ENCODE peak calls at places on chromosomes 12 and 14, in nine cellular contexts. One of them, this sample, is unnamed.

GRCh38 chr12:110705309-110705708 is 16.4 kb upstream of the HVCN1 start:
- DNase-seq in pons: no peak
- DNase-seq in MCF 10A: no peak
- DNase-seq in AG09319: no peak
- DNase-seq in non-pigmented ciliary epithelial cell: no peak
- DNase-seq in CMK: no peak
- DNase-seq in fibroblast of mammary gland: no peak
- DNase-seq in astrocyte of the hippocampus: no peak
- DNase-seq in glutamatergic neuron: no peak
- DNase-seq in this sample: no peak

GRCh38 chr14:54450535-54450934 is 9.4 kb upstream of the CNIH1 start:
- DNase-seq in pons: no peak
- DNase-seq in MCF 10A: peak; percentile 12
- DNase-seq in AG09319: peak; percentile 44
- DNase-seq in non-pigmented ciliary epithelial cell: no peak
- DNase-seq in CMK: no peak
- DNase-seq in fibroblast of mammary gland: peak; percentile 93
- DNase-seq in astrocyte of the hippocampus: no peak
- DNase-seq in glutamatergic neuron: no peak
- DNase-seq in this sample: no peak

GRCh38 chr12:108977360-108977759 is 43.5 kb downstream of the SVOP start:
- DNase-seq in pons: no peak
- DNase-seq in MCF 10A: no peak
- DNase-seq in AG09319: no peak
- DNase-seq in non-pigmented ciliary epithelial cell: no peak
- DNase-seq in CMK: no peak
- DNase-seq in fibroblast of mammary gland: no peak
- DNase-seq in astrocyte of the hippocampus: no peak
- DNase-seq in glutamatergic neuron: no peak
- DNase-seq in this sample: no peak

GRCh38 chr12:9742665-9743064 is 9.8 kb upstream of the CLECL1 start:
- DNase-seq in pons: no peak
- DNase-seq in MCF 10A: no peak
- DNase-seq in AG09319: no peak
- DNase-seq in non-pigmented ciliary epithelial cell: no peak
- DNase-seq in CMK: no peak
- DNase-seq in fibroblast of mammary gland: no peak
- DNase-seq in astrocyte of the hippocampus: no peak
- DNase-seq in glutamatergic neuron: no peak
- DNase-seq in this sample: no peak

GRCh38 chr12:120010661-120011230 is 21.7 kb downstream of the BICDL1 start:
- DNase-seq in pons: no peak
- DNase-seq in MCF 10A: no peak
- DNase-seq in AG09319: no peak
- DNase-seq in non-pigmented ciliary epithelial cell: no peak
- DNase-seq in CMK: no peak
- DNase-seq in fibroblast of mammary gland: no peak
- DNase-seq in astrocyte of the hippocampus: no peak
- DNase-seq in glutamatergic neuron: no peak
- DNase-seq in this sample: peak; percentile 34

GRCh38 chr14:99156814-99157213 is 115.2 kb downstream of the BCL11B start:
- DNase-seq in pons: no peak
- DNase-seq in MCF 10A: no peak
- DNase-seq in AG09319: no peak
- DNase-seq in non-pigmented ciliary epithelial cell: no peak
- DNase-seq in CMK: no peak
- DNase-seq in fibroblast of mammary gland: no peak
- DNase-seq in astrocyte of the hippocampus: no peak
- DNase-seq in glutamatergic neuron: no peak
- DNase-seq in this sample: no peak

GRCh38 chr12:82874935-82875334 is 188.2 kb downstream of the TMTC2 start:
- DNase-seq in pons: peak; percentile 88
- DNase-seq in MCF 10A: peak; percentile 14
- DNase-seq in AG09319: no peak
- DNase-seq in non-pigmented ciliary epithelial cell: peak; percentile 49
- DNase-seq in CMK: no peak
- DNase-seq in fibroblast of mammary gland: peak; percentile 40
- DNase-seq in astrocyte of the hippocampus: peak; percentile 14
- DNase-seq in glutamatergic neuron: no peak
- DNase-seq in this sample: peak; percentile 38

GRCh38 chr12:51345681-51346080 is 798 bp downstream of the CELA1 start:
- DNase-seq in pons: no peak
- DNase-seq in MCF 10A: no peak
- DNase-seq in AG09319: no peak
- DNase-seq in non-pigmented ciliary epithelial cell: no peak
- DNase-seq in CMK: no peak
- DNase-seq in fibroblast of mammary gland: peak; percentile 14
- DNase-seq in astrocyte of the hippocampus: peak; percentile 84
- DNase-seq in glutamatergic neuron: no peak
- DNase-seq in this sample: peak; percentile 18

GRCh38 chr14:26794731-26795130 is 196.9 kb upstream of the NOVA1 start:
- DNase-seq in pons: no peak
- DNase-seq in MCF 10A: peak; percentile 5
- DNase-seq in AG09319: no peak
- DNase-seq in non-pigmented ciliary epithelial cell: peak; percentile 44
- DNase-seq in CMK: no peak
- DNase-seq in fibroblast of mammary gland: peak; percentile 90
- DNase-seq in astrocyte of the hippocampus: peak; percentile 22
- DNase-seq in glutamatergic neuron: no peak
- DNase-seq in this sample: peak; percentile 23

GRCh38 chr12:100718212-100718611 is 76.4 kb upstream of the ANO4 start:
- DNase-seq in pons: no peak
- DNase-seq in MCF 10A: no peak
- DNase-seq in AG09319: no peak
- DNase-seq in non-pigmented ciliary epithelial cell: no peak
- DNase-seq in CMK: no peak
- DNase-seq in fibroblast of mammary gland: peak; percentile 24
- DNase-seq in astrocyte of the hippocampus: peak; percentile 5
- DNase-seq in glutamatergic neuron: no peak
- DNase-seq in this sample: no peak

GRCh38 chr12:13390921-13391320 is 194.4 kb downstream of the EMP1 start:
- DNase-seq in pons: no peak
- DNase-seq in MCF 10A: no peak
- DNase-seq in AG09319: no peak
- DNase-seq in non-pigmented ciliary epithelial cell: no peak
- DNase-seq in CMK: no peak
- DNase-seq in fibroblast of mammary gland: no peak
- DNase-seq in astrocyte of the hippocampus: no peak
- DNase-seq in glutamatergic neuron: no peak
- DNase-seq in this sample: no peak

GRCh38 chr12:75611041-75611440 is 99.6 kb upstream of the KRR1 start:
- DNase-seq in pons: no peak
- DNase-seq in MCF 10A: no peak
- DNase-seq in AG09319: no peak
- DNase-seq in non-pigmented ciliary epithelial cell: no peak
- DNase-seq in CMK: no peak
- DNase-seq in fibroblast of mammary gland: no peak
- DNase-seq in astrocyte of the hippocampus: no peak
- DNase-seq in glutamatergic neuron: no peak
- DNase-seq in this sample: no peak

GRCh38 chr12:77830952-77831351 is 258 bp downstream of the NAV3 start:
- DNase-seq in pons: no peak
- DNase-seq in MCF 10A: no peak
- DNase-seq in AG09319: no peak
- DNase-seq in non-pigmented ciliary epithelial cell: no peak
- DNase-seq in CMK: no peak
- DNase-seq in fibroblast of mammary gland: no peak
- DNase-seq in astrocyte of the hippocampus: no peak
- DNase-seq in glutamatergic neuron: no peak
- DNase-seq in this sample: no peak

GRCh38 chr12:6903712-6904111 is 910 bp upstream of the LRRC23 start:
- DNase-seq in pons: no peak
- DNase-seq in MCF 10A: no peak
- DNase-seq in AG09319: no peak
- DNase-seq in non-pigmented ciliary epithelial cell: no peak
- DNase-seq in CMK: no peak
- DNase-seq in fibroblast of mammary gland: no peak
- DNase-seq in astrocyte of the hippocampus: no peak
- DNase-seq in glutamatergic neuron: no peak
- DNase-seq in this sample: no peak

GRCh38 chr14:90288646-90289355 is 32.4 kb downstream of the PSMC1 start:
- DNase-seq in pons: peak; percentile 52
- DNase-seq in MCF 10A: no peak
- DNase-seq in AG09319: no peak
- DNase-seq in non-pigmented ciliary epithelial cell: no peak
- DNase-seq in CMK: no peak
- DNase-seq in fibroblast of mammary gland: no peak
- DNase-seq in astrocyte of the hippocampus: no peak
- DNase-seq in glutamatergic neuron: no peak
- DNase-seq in this sample: no peak

GRCh38 chr14:69495341-69495921 is 10.9 kb downstream of the PLEKHD1 start:
- DNase-seq in pons: no peak
- DNase-seq in MCF 10A: no peak
- DNase-seq in AG09319: no peak
- DNase-seq in non-pigmented ciliary epithelial cell: no peak
- DNase-seq in CMK: no peak
- DNase-seq in fibroblast of mammary gland: no peak
- DNase-seq in astrocyte of the hippocampus: no peak
- DNase-seq in glutamatergic neuron: no peak
- DNase-seq in this sample: no peak

This sample was measured in renal cortical epithelial cell.